ENCODE peak calls at places on chromosomes 3 and 15, in four cellular contexts. P, H, S and N are unnamed samples.

GRCh38 chr15:39083213-39083612 is 497.7 kb upstream of the THBS1 start:
- DNase-seq in P (no peak), H (no peak), S (no peak), N (no peak)

GRCh38 chr15:26082833-26083174 is 219.7 kb upstream of the ATP10A start:
- DNase-seq in P (no peak), H (no peak), S (no peak), N (no peak)

GRCh38 chr3:134483195-134483890 is 2.4 kb downstream of the ANAPC13 start:
- DNase-seq in P (no peak), H (no peak), S (peak; percentile 41), N (no peak)

GRCh38 chr3:86986666-86987420 is 4.1 kb downstream of the VGLL3 start:
- DNase-seq in P (no peak), H (no peak), S (no peak), N (no peak)

GRCh38 chr3:100891033-100891432 is 102.2 kb downstream of the ABI3BP start:
- DNase-seq in P (no peak), H (no peak), S (no peak), N (peak; percentile 13)

GRCh38 chr3:31014317-31015040 is 120.0 kb upstream of the GADL1 start:
- DNase-seq in P (no peak), H (no peak), S (no peak), N (no peak)

GRCh38 chr3:9201278-9201677 is 48.2 kb downstream of the SRGAP3 start:
- DNase-seq in P (no peak), H (no peak), S (no peak), N (no peak)

GRCh38 chr15:65101418-65101890 is 13.5 kb downstream of the UBAP1L start:
- DNase-seq in P (peak; percentile 73), H (peak; percentile 87), S (peak; percentile 53), N (peak; percentile 91)

GRCh38 chr15:64633332-64633731 is 142.1 kb downstream of the RBPMS2 start:
- DNase-seq in P (no peak), H (no peak), S (no peak), N (no peak)

GRCh38 chr3:63814300-63814699 is 4.8 kb upstream of the C3orf49 start:
- DNase-seq in P (no peak), H (no peak), S (no peak), N (peak; percentile 91)

GRCh38 chr3:52456169-52456799 is 880 bp downstream of the NISCH start:
- DNase-seq in P (no peak), H (peak; percentile 45), S (peak; percentile 29), N (peak; percentile 51)

GRCh38 chr15:70018646-70019600 is 78.8 kb downstream of the TLE3 start:
- DNase-seq in P (no peak), H (no peak), S (no peak), N (no peak)

GRCh38 chr15:67863442-67863987 is 23.7 kb upstream of the RNU6-1 start:
- DNase-seq in P (no peak), H (peak; percentile 87), S (peak; percentile 66), N (peak; percentile 87)

GRCh38 chr3:188165596-188165995 is 11.6 kb downstream of the LPP start:
- DNase-seq in P (no peak), H (no peak), S (no peak), N (no peak)

GRCh38 chr3:146803746-146804145 is 198.6 kb upstream of the PLSCR5 start:
- DNase-seq in P (peak; percentile 7), H (no peak), S (peak; percentile 20), N (peak; percentile 47)

GRCh38 chr3:146757759-146758158 is 152.6 kb upstream of the PLSCR5 start:
- DNase-seq in P (no peak), H (no peak), S (no peak), N (no peak)

GRCh38 chr15:75945953-75946352 is 42.3 kb downstream of the FBXO22 start:
- DNase-seq in P (no peak), H (no peak), S (no peak), N (no peak)

GRCh38 chr3:177827517-177828249 is 630.4 kb upstream of the TBL1XR1 start:
- DNase-seq in P (no peak), H (no peak), S (peak; percentile 70), N (no peak)

GRCh38 chr3:108471346-108471935 is 39.0 kb downstream of the MYH15 start:
- DNase-seq in P (no peak), H (no peak), S (no peak), N (peak; percentile 39)

GRCh38 chr3:45969953-45970352 is 25.7 kb downstream of the FYCO1 start:
- DNase-seq in P (no peak), H (no peak), S (no peak), N (no peak)

GRCh38 chr3:148718982-148719862 is 21.5 kb downstream of the AGTR1 start:
- DNase-seq in P (no peak), H (peak; percentile 35), S (no peak), N (peak; percentile 13)

GRCh38 chr3:188037965-188038581 is 115.9 kb upstream of the LPP start:
- DNase-seq in P (no peak), H (no peak), S (no peak), N (no peak)

GRCh38 chr15:34708422-34708821 is 46.4 kb downstream of the GJD2 start:
- DNase-seq in P (peak; percentile 15), H (peak; percentile 38), S (no peak), N (peak; percentile 92)

GRCh38 chr3:190122198-190122771 is 1.6 kb upstream of the P3H2 start:
- DNase-seq in P (no peak), H (no peak), S (no peak), N (peak; percentile 60)

GRCh38 chr3:42803800-42804112 is 534 bp downstream of the HIGD1A start:
- DNase-seq in P (no peak), H (peak; percentile 43), S (peak; percentile 19), N (peak; percentile 76)

GRCh38 chr15:58243083-58243482 is 104.9 kb downstream of the AQP9 start:
- DNase-seq in P (no peak), H (no peak), S (no peak), N (no peak)
- H3K4me2 ChIP-seq in P (no peak overlapping the region), H (no peak overlapping the region), S (no peak overlapping the region), N (no peak overlapping the region)

DNA sequence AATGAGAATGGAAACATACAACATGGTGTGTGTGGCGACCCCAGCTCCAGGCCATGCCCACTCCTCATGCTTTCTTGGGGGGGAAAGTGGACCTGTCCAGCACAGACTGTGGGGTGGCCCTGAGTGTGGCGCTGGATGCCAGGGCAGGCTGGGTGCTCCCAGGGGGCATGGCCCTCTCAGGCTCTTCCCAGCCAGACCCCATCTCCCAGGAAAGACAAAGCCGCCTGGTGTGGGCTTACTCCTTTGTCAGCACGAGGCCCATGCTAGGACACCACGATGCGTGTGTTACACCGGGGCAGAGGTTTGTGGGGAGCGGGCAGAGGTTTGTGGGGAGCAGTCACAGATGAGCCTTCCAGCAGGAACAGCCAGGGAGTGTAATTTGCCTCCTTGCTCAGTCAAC is 68.5 kb downstream of the ABTB1 start:
- DNase-seq in P (no peak), H (no peak), S (no peak), N (no peak)
- H3K18ac ChIP-seq in P (no peak overlapping the region), H (no peak overlapping the region), S (no peak overlapping the region), N (no peak overlapping the region)

GRCh38 chr3:66432041-66432766 is 68.6 kb downstream of the LRIG1 start:
- DNase-seq in P (no peak), H (no peak), S (no peak), N (no peak)
- H3K79me2 ChIP-seq in P (peaks cover 100% of the 10 kb centered on the region), H (peaks cover 49% of the 10 kb centered on the region), S (no peaks in the 10 kb centered on the region), N (peaks cover 29% of the 10 kb centered on the region)

GRCh38 chr3:194203482-194204035 is 67.6 kb downstream of the HES1 start:
- DNase-seq in P (no peak), H (peak; percentile 36), S (no peak), N (peak; percentile 23)
- H3K4me2 ChIP-seq in P (peak overlapping the region; percentile 49), H (peak overlapping the region; percentile 75), S (peak overlapping the region; percentile 65), N (peak overlapping the region; percentile 58)

GRCh38 chr3:16102187-16102561 is 72.3 kb upstream of the GALNT15 start:
- DNase-seq in P (no peak), H (no peak), S (no peak), N (no peak)
- H3K18ac ChIP-seq in P (no peak overlapping the region), H (no peak overlapping the region), S (no peak overlapping the region), N (no peak overlapping the region)